ENCODE peak calls at places on chromosomes 2 and 18, in ten cellular contexts. Q is H1, M is GM12878, A is transverse colon, R is stomach, X is HCT116, H is vagina, E is SK-N-SH, S is upper lobe of left lung, W is Panc1. C is an unnamed sample. For H3K4me1, the result is how much of the 10 kb centered on the place peaks cover.

GRCh38 chr18:22468554-22468891 is 50.8 kb upstream of the CTAGE1 start:
- DNase-seq in Q (no peak), M (no peak), A (no peak), R (no peak), X (no peak), H (no peak), E (no peak), S (no peak), W (no peak), C (no peak)

GRCh38 chr18:79400591-79401381 is 5.1 kb downstream of the NFATC1 start:
- DNase-seq in Q (no peak), M (peak), A (no peak), R (no peak), X (no peak), H (no peak), E (no peak), S (peak), W (no peak), C (no peak)

GRCh38 chr2:228126401-228126800 is 55.1 kb downstream of the SPHKAP start:
- DNase-seq in Q (no peak), M (no peak), A (no peak), R (no peak), X (no peak), H (no peak), E (no peak), S (no peak), W (no peak), C (no peak)

GRCh38 chr2:241064008-241064801 is 37.9 kb downstream of the MTERF4 start:
- DNase-seq in Q (no peak), M (no peak), A (peak), R (peak), X (peak), H (no peak), E (peak), S (peak), W (no peak), C (peak)

GRCh38 chr2:183592271-183592670 is 468.0 kb downstream of the NUP35 start:
- DNase-seq in Q (no peak), M (no peak), A (no peak), R (no peak), X (no peak), H (no peak), E (no peak), S (no peak), W (no peak), C (no peak)

GRCh38 chr18:42112657-42113420 is 157.8 kb downstream of the PIK3C3 start:
- DNase-seq in Q (no peak), M (no peak), A (no peak), R (no peak), X (no peak), H (no peak), E (no peak), S (no peak), W (no peak), C (no peak)

GRCh38 chr2:130339885-130340745 is 2.6 kb upstream of the IMP4 start:
- DNase-seq in Q (no peak), M (no peak), A (no peak), R (no peak), X (no peak), H (no peak), E (no peak), S (no peak), W (no peak), C (no peak)

GRCh38 chr18:39990540-39990939 is 1964.5 kb upstream of the PIK3C3 start:
- DNase-seq in Q (no peak), M (no peak), A (no peak), R (no peak), X (no peak), H (no peak), E (no peak), S (no peak), W (no peak), C (no peak)

GRCh38 chr2:174776223-174776622 is 12.0 kb upstream of the CHRNA1 start:
- DNase-seq in Q (no peak), M (no peak), A (no peak), R (no peak), X (no peak), H (no peak), E (no peak), S (no peak), W (no peak), C (no peak)

GRCh38 chr2:241218131-241219029 is 29.9 kb downstream of the ANO7 start:
- DNase-seq in Q (no peak), M (peak), A (peak), R (peak), X (no peak), H (no peak), E (peak), S (peak), W (no peak), C (no peak)

GRCh38 chr2:12507295-12507694 is 209.4 kb upstream of the TRIB2 start:
- DNase-seq in Q (no peak), M (peak), A (no peak), R (no peak), X (no peak), H (no peak), E (no peak), S (no peak), W (no peak), C (no peak)

GRCh38 chr2:144414324-144414845 is 105.5 kb downstream of the ZEB2 start:
- DNase-seq in Q (no peak), M (no peak), A (no peak), R (no peak), X (no peak), H (no peak), E (no peak), S (no peak), W (no peak), C (no peak)

GRCh38 chr2:236653863-236654262 is 84.2 kb downstream of the ACKR3 start:
- DNase-seq in Q (no peak), M (no peak), A (no peak), R (no peak), X (no peak), H (peak), E (no peak), S (no peak), W (no peak), C (no peak)

GRCh38 chr2:54065411-54065810 is 50.0 kb upstream of the ACYP2 start:
- DNase-seq in Q (no peak), M (no peak), A (no peak), R (no peak), X (no peak), H (no peak), E (no peak), S (no peak), W (no peak), C (no peak)

GRCh38 chr2:11582526-11583202 is 48.8 kb downstream of the GREB1 start:
- DNase-seq in Q (peak), M (no peak), A (peak), R (peak), X (peak), H (no peak), E (peak), S (peak), W (peak), C (peak)

GRCh38 chr2:188984680-188985079 is 10.5 kb downstream of the COL3A1 start:
- DNase-seq in Q (no peak), M (no peak), A (no peak), R (no peak), X (no peak), H (no peak), E (no peak), S (no peak), W (no peak), C (no peak)

GRCh38 chr2:188983427-188984101 is 9.4 kb downstream of the COL3A1 start:
- DNase-seq in Q (no peak), M (no peak), A (no peak), R (no peak), X (peak), H (no peak), E (no peak), S (no peak), W (no peak), C (no peak)

GRCh38 chr2:188986839-188987238 is 12.7 kb downstream of the COL3A1 start:
- DNase-seq in Q (no peak), M (no peak), A (no peak), R (no peak), X (no peak), H (no peak), E (peak), S (no peak), W (no peak), C (no peak)

GRCh38 chr2:188979730-188980123 is 5.6 kb downstream of the COL3A1 start:
- DNase-seq in Q (no peak), M (no peak), A (no peak), R (no peak), X (no peak), H (no peak), E (no peak), S (no peak), W (no peak), C (no peak)

GRCh38 chr2:188984126-188984525 is 10.0 kb downstream of the COL3A1 start:
- DNase-seq in Q (no peak), M (no peak), A (no peak), R (no peak), X (no peak), H (no peak), E (no peak), S (no peak), W (no peak), C (no peak)
- TF ChIP-seq POLR2AphosphoS5 in Q (no peak), M (no peak), A (no peak), R (no peak), X (no peak), H (no peak), E (peak), S (no peak), W (no peak), C (no peak)

GRCh38 chr2:137991078-137991477 is 26.8 kb downstream of the HNMT start:
- DNase-seq in Q (no peak), M (no peak), A (no peak), R (no peak), X (no peak), H (no peak), E (no peak), S (no peak), W (no peak), C (no peak)

GRCh38 chr2:137983581-137983980 is 19.3 kb downstream of the HNMT start:
- DNase-seq in Q (no peak), M (no peak), A (no peak), R (no peak), X (no peak), H (no peak), E (no peak), S (no peak), W (no peak), C (no peak)

GRCh38 chr2:137986268-137986667 is 22.0 kb downstream of the HNMT start:
- DNase-seq in Q (no peak), M (no peak), A (no peak), R (no peak), X (no peak), H (no peak), E (no peak), S (no peak), W (no peak), C (no peak)

GRCh38 chr2:137992039-137992646 is 27.9 kb downstream of the HNMT start:
- DNase-seq in Q (peak), M (no peak), A (no peak), R (no peak), X (no peak), H (no peak), E (no peak), S (no peak), W (no peak), C (no peak)

DNA sequence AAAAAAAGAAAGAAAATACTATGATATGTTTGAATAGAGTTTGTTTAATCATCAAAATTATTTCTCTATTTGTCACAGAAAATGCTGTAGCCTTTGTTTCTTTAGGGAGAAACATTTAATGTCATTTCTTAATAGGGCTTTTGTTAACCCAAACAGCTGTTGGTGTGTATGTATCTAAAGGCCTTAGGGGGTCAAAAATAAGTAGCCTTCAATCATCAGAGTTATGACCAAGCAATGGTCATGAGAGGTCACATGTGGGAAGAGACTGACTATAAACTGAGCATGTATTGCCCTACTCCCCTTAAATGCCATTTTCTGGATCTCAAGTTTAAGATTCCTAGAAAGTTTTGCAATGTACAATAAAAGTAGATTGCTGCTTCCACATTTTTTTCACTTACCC is 22.7 kb downstream of the HNMT start:
- DNase-seq in Q (no peak), M (no peak), A (no peak), R (no peak), X (no peak), H (no peak), E (no peak), S (no peak), W (no peak), C (no peak)
- H3K4me1 ChIP-seq in Q (under half), M (under half), A (under half), R (under half), X (under half), H (under half), E (under half), S (under half), W (under half), C (under half)

GRCh38 chr2:64311948-64312621 is 141.9 kb upstream of the LGALSL start:
- DNase-seq in Q (no peak), M (no peak), A (peak), R (peak), X (peak), H (no peak), E (peak), S (peak), W (no peak), C (peak)
- TF ChIP-seq POLR2AphosphoS5 in Q (no peak), M (no peak), A (no peak), R (peak), X (no peak), H (peak), E (no peak), S (peak), W (no peak), C (peak)

DNA sequence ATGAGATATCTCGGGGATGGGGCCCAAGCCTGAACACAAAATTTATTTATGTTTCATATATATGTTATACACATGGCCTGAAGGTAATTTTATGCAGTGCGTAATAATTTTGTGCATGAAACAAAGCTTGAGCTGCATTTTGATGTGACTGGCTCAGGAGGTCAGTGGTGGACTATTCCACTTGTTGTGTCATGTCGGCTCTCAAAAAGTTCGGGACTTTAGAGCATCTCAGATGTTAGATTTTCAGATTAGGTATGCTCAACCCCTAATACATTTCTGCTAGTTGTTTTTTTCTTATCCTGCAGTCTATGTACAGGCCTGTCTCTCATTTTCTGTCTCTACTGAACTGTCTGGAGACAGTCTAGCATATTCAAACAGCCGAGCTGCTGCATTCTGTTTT is 145.3 kb downstream of the FAM210A start:
- DNase-seq in Q (no peak), M (no peak), A (no peak), R (no peak), X (no peak), H (no peak), E (no peak), S (no peak), W (no peak), C (no peak)
- H3K4me1 ChIP-seq in Q (under half), M (under half), A (under half), R (under half), X (under half), H (under half), E (half or more), S (under half), W (under half), C (under half)

C was measured in breast epithelium.